ENCODE peak calls at places on chromosome 6, in five cellular contexts. One of them, this sample, is unnamed.

GRCh38 chr6:31576897-31577341 is 1.6 kb downstream of the TNF start:
- DNase-seq in astrocyte of the spinal cord: no peak
- DNase-seq in AG04450: no peak
- DNase-seq in K562: no peak
- DNase-seq in fibroblast of mammary gland: no peak
- DNase-seq in this sample: no peak

GRCh38 chr6:22673474-22673873 is 104.1 kb downstream of the HDGFL1 start:
- DNase-seq in astrocyte of the spinal cord: no peak
- DNase-seq in AG04450: no peak
- DNase-seq in K562: no peak
- DNase-seq in fibroblast of mammary gland: no peak
- DNase-seq in this sample: no peak

GRCh38 chr6:139943391-139943790 is 568.9 kb upstream of the CITED2 start:
- DNase-seq in astrocyte of the spinal cord: peak; percentile 89
- DNase-seq in AG04450: peak; percentile 48
- DNase-seq in K562: no peak
- DNase-seq in fibroblast of mammary gland: peak; percentile 88
- DNase-seq in this sample: no peak

GRCh38 chr6:16823700-16824352 is 62.6 kb upstream of the ATXN1 start:
- DNase-seq in astrocyte of the spinal cord: no peak
- DNase-seq in AG04450: no peak
- DNase-seq in K562: no peak
- DNase-seq in fibroblast of mammary gland: no peak
- DNase-seq in this sample: no peak

GRCh38 chr6:109299695-109300564 is 82.3 kb downstream of the CD164 start:
- DNase-seq in astrocyte of the spinal cord: no peak
- DNase-seq in AG04450: no peak
- DNase-seq in K562: peak; percentile 58
- DNase-seq in fibroblast of mammary gland: no peak
- DNase-seq in this sample: no peak

GRCh38 chr6:79168695-79168980 is 65.8 kb downstream of the HMGN3 start:
- DNase-seq in astrocyte of the spinal cord: peak; percentile 48
- DNase-seq in AG04450: no peak
- DNase-seq in K562: no peak
- DNase-seq in fibroblast of mammary gland: peak; percentile 69
- DNase-seq in this sample: no peak

GRCh38 chr6:52403086-52403485 is 17.1 kb upstream of the EFHC1 start:
- DNase-seq in astrocyte of the spinal cord: no peak
- DNase-seq in AG04450: no peak
- DNase-seq in K562: no peak
- DNase-seq in fibroblast of mammary gland: no peak
- DNase-seq in this sample: no peak

GRCh38 chr6:153976921-153977693 is 61.9 kb upstream of the OPRM1 start:
- DNase-seq in astrocyte of the spinal cord: peak; percentile 44
- DNase-seq in AG04450: no peak
- DNase-seq in K562: no peak
- DNase-seq in fibroblast of mammary gland: peak; percentile 84
- DNase-seq in this sample: no peak

GRCh38 chr6:98835149-98836024 is 1.0 kb downstream of the POU3F2 start:
- DNase-seq in astrocyte of the spinal cord: no peak
- DNase-seq in AG04450: no peak
- DNase-seq in K562: no peak
- DNase-seq in fibroblast of mammary gland: no peak
- DNase-seq in this sample: no peak

GRCh38 chr6:40721252-40721936 is 134.2 kb upstream of the LRFN2 start:
- DNase-seq in astrocyte of the spinal cord: no peak
- DNase-seq in AG04450: no peak
- DNase-seq in K562: no peak
- DNase-seq in fibroblast of mammary gland: no peak
- DNase-seq in this sample: no peak

GRCh38 chr6:56766806-56767178 is 124.1 kb upstream of the DST start:
- DNase-seq in astrocyte of the spinal cord: peak; percentile 83
- DNase-seq in AG04450: peak; percentile 68
- DNase-seq in K562: no peak
- DNase-seq in fibroblast of mammary gland: peak; percentile 78
- DNase-seq in this sample: peak; percentile 94

GRCh38 chr6:22247916-22248482 is 48.8 kb downstream of the PRL start:
- DNase-seq in astrocyte of the spinal cord: no peak
- DNase-seq in AG04450: no peak
- DNase-seq in K562: no peak
- DNase-seq in fibroblast of mammary gland: peak; percentile 58
- DNase-seq in this sample: no peak

GRCh38 chr6:41938590-41938989 is 3.0 kb downstream of the CCND3 start:
- DNase-seq in astrocyte of the spinal cord: no peak
- DNase-seq in AG04450: no peak
- DNase-seq in K562: no peak
- DNase-seq in fibroblast of mammary gland: no peak
- DNase-seq in this sample: no peak

GRCh38 chr6:80209434-80209833 is 103.0 kb downstream of the BCKDHB start:
- DNase-seq in astrocyte of the spinal cord: no peak
- DNase-seq in AG04450: no peak
- DNase-seq in K562: no peak
- DNase-seq in fibroblast of mammary gland: no peak
- DNase-seq in this sample: no peak

GRCh38 chr6:10221186-10221585 is 193.7 kb downstream of the TFAP2A start:
- DNase-seq in astrocyte of the spinal cord: no peak
- DNase-seq in AG04450: no peak
- DNase-seq in K562: no peak
- DNase-seq in fibroblast of mammary gland: no peak
- DNase-seq in this sample: no peak

GRCh38 chr6:5869676-5870075 is 137.0 kb downstream of the NRN1 start:
- DNase-seq in astrocyte of the spinal cord: no peak
- DNase-seq in AG04450: no peak
- DNase-seq in K562: no peak
- DNase-seq in fibroblast of mammary gland: no peak
- DNase-seq in this sample: no peak

DNA sequence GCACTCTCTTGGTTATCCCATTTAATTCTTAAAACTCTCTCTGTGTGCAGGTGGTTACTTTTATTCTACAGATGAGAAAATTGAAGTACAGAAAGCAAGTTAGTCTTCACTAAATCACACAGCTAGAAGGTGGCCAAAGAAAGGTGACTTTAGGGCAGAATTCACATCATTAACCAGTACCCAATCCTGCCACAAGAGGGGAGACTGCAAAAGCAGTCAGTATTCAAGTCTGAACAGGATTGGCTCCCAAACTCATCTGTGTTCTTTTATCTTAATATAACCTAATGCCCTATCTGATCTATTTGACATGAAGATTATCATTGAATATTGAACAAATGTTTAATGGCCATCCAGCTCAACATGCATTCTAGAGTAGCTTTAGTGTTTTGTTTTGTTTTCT is 225.3 kb upstream of the FAM83B start:
- DNase-seq in astrocyte of the spinal cord: no peak
- DNase-seq in AG04450: no peak
- DNase-seq in K562: no peak
- DNase-seq in fibroblast of mammary gland: no peak
- DNase-seq in this sample: no peak
- TF ChIP-seq CTCF in astrocyte of the spinal cord: peak; percentile 48
- TF ChIP-seq CTCF in AG04450: peak; percentile 50
- TF ChIP-seq CTCF in K562: no peak
- TF ChIP-seq CTCF in fibroblast of mammary gland: no peak
- TF ChIP-seq CTCF in this sample: no peak

GRCh38 chr6:53493635-53494025 is 51.3 kb downstream of the GCLC start:
- DNase-seq in astrocyte of the spinal cord: peak; percentile 30
- DNase-seq in AG04450: peak; percentile 15
- DNase-seq in K562: no peak
- DNase-seq in fibroblast of mammary gland: no peak
- DNase-seq in this sample: no peak

GRCh38 chr6:53496100-53496499 is 48.8 kb downstream of the GCLC start:
- DNase-seq in astrocyte of the spinal cord: no peak
- DNase-seq in AG04450: no peak
- DNase-seq in K562: no peak
- DNase-seq in fibroblast of mammary gland: no peak
- DNase-seq in this sample: no peak

GRCh38 chr6:53494076-53494475 is 50.8 kb downstream of the GCLC start:
- DNase-seq in astrocyte of the spinal cord: no peak
- DNase-seq in AG04450: no peak
- DNase-seq in K562: no peak
- DNase-seq in fibroblast of mammary gland: peak; percentile 37
- DNase-seq in this sample: no peak

GRCh38 chr6:53495496-53495895 is 49.4 kb downstream of the GCLC start:
- DNase-seq in astrocyte of the spinal cord: no peak
- DNase-seq in AG04450: peak; percentile 84
- DNase-seq in K562: no peak
- DNase-seq in fibroblast of mammary gland: no peak
- DNase-seq in this sample: no peak

DNA sequence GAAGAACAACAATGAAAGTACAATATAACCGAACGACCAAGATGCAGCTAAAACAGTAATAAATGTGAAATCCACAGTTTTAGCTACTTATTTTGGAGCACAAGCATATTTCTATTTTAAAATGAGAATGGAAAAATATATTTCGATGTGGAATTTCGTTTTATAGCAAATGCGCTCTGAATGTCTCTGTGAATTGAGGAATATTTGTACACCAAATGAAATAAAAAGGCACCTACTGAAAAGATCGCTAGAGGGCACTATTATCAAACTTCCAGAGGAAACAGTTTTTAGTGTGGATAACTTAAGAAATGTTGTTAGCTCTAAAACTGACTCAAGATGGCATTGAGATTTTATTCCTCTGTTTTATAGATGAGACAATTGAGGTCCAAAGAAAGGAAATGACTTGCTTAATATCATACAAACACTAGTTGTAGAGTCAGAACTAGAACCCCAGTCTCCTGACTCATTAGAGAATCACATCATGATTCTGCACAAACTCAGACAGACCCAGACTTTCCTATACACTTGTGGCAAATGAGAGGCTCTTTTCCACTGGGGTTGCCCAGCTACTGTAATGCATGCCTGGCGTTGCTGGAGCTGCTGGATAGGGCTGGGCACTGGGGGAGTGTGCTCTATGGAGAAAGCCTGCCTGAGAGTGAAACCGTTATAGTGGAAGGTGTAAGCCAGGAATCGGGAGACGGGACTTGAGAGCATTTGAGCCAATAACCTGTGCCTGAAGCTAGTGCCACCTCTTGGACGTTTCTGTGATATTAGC is 51.9 kb downstream of the GCLC start:
- DNase-seq in astrocyte of the spinal cord: peak; percentile 81
- DNase-seq in AG04450: peak; percentile 36
- DNase-seq in K562: peak; percentile 63
- DNase-seq in fibroblast of mammary gland: peak; percentile 72
- DNase-seq in this sample: no peak
- H3K4me3 ChIP-seq in astrocyte of the spinal cord: peak overlapping the region; percentile 18
- H3K4me3 ChIP-seq in AG04450: peak overlapping the region; percentile 40
- H3K4me3 ChIP-seq in K562: no peak overlapping the region
- H3K4me3 ChIP-seq in fibroblast of mammary gland: peak overlapping the region; percentile 27
- H3K4me3 ChIP-seq in this sample: no peak overlapping the region

GRCh38 chr6:33123732-33124524 is 48.1 kb downstream of the HLA-DPB1 start:
- DNase-seq in astrocyte of the spinal cord: peak; percentile 13
- DNase-seq in AG04450: no peak
- DNase-seq in K562: peak; percentile 85
- DNase-seq in fibroblast of mammary gland: peak; percentile 60
- DNase-seq in this sample: no peak
- TF ChIP-seq CTCF in astrocyte of the spinal cord: peak; percentile 41
- TF ChIP-seq CTCF in AG04450: peak; percentile 19
- TF ChIP-seq CTCF in K562: peak; percentile 82
- TF ChIP-seq CTCF in fibroblast of mammary gland: peak; percentile 55
- TF ChIP-seq CTCF in this sample: peak; percentile 58

GRCh38 chr6:144343736-144344428 is 58.7 kb downstream of the UTRN start:
- DNase-seq in astrocyte of the spinal cord: no peak
- DNase-seq in AG04450: no peak
- DNase-seq in K562: no peak
- DNase-seq in fibroblast of mammary gland: no peak
- DNase-seq in this sample: peak; percentile 37
- H3K4me3 ChIP-seq in astrocyte of the spinal cord: no peak overlapping the region
- H3K4me3 ChIP-seq in AG04450: no peak overlapping the region
- H3K4me3 ChIP-seq in K562: no peak overlapping the region
- H3K4me3 ChIP-seq in fibroblast of mammary gland: no peak overlapping the region
- H3K4me3 ChIP-seq in this sample: peak overlapping the region; percentile 44

GRCh38 chr6:69155467-69155866 is 520.4 kb downstream of the ADGRB3 start:
- DNase-seq in astrocyte of the spinal cord: no peak
- DNase-seq in AG04450: no peak
- DNase-seq in K562: no peak
- DNase-seq in fibroblast of mammary gland: no peak
- DNase-seq in this sample: no peak
- TF ChIP-seq CTCF in astrocyte of the spinal cord: no peak
- TF ChIP-seq CTCF in AG04450: no peak
- TF ChIP-seq CTCF in K562: no peak
- TF ChIP-seq CTCF in fibroblast of mammary gland: no peak
- TF ChIP-seq CTCF in this sample: no peak

GRCh38 chr6:119346914-119347313 is 2.6 kb downstream of the MAN1A1 start:
- DNase-seq in astrocyte of the spinal cord: no peak
- DNase-seq in AG04450: no peak
- DNase-seq in K562: no peak
- DNase-seq in fibroblast of mammary gland: no peak
- DNase-seq in this sample: no peak
- H3K4me3 ChIP-seq in astrocyte of the spinal cord: peak overlapping the region; percentile 92
- H3K4me3 ChIP-seq in AG04450: peak overlapping the region; percentile 86
- H3K4me3 ChIP-seq in K562: peak overlapping the region; percentile 77
- H3K4me3 ChIP-seq in fibroblast of mammary gland: peak overlapping the region; percentile 75
- H3K4me3 ChIP-seq in this sample: peak overlapping the region; percentile 98

GRCh38 chr6:30171677-30172471 is 8.5 kb downstream of the TRIM15 start:
- DNase-seq in astrocyte of the spinal cord: peak; percentile 23
- DNase-seq in AG04450: no peak
- DNase-seq in K562: peak; percentile 24
- DNase-seq in fibroblast of mammary gland: peak; percentile 19
- DNase-seq in this sample: no peak
- TF ChIP-seq CTCF in astrocyte of the spinal cord: peak; percentile 1
- TF ChIP-seq CTCF in AG04450: no peak
- TF ChIP-seq CTCF in K562: no peak
- TF ChIP-seq CTCF in fibroblast of mammary gland: no peak
- TF ChIP-seq CTCF in this sample: no peak

GRCh38 chr6:27551607-27552006 is 78.7 kb upstream of the ZNF184 start:
- DNase-seq in astrocyte of the spinal cord: no peak
- DNase-seq in AG04450: no peak
- DNase-seq in K562: no peak
- DNase-seq in fibroblast of mammary gland: no peak
- DNase-seq in this sample: no peak
- H3K4me3 ChIP-seq in astrocyte of the spinal cord: no peak overlapping the region
- H3K4me3 ChIP-seq in AG04450: no peak overlapping the region
- H3K4me3 ChIP-seq in K562: peak overlapping the region; percentile 52
- H3K4me3 ChIP-seq in fibroblast of mammary gland: no peak overlapping the region
- H3K4me3 ChIP-seq in this sample: no peak overlapping the region

DNA sequence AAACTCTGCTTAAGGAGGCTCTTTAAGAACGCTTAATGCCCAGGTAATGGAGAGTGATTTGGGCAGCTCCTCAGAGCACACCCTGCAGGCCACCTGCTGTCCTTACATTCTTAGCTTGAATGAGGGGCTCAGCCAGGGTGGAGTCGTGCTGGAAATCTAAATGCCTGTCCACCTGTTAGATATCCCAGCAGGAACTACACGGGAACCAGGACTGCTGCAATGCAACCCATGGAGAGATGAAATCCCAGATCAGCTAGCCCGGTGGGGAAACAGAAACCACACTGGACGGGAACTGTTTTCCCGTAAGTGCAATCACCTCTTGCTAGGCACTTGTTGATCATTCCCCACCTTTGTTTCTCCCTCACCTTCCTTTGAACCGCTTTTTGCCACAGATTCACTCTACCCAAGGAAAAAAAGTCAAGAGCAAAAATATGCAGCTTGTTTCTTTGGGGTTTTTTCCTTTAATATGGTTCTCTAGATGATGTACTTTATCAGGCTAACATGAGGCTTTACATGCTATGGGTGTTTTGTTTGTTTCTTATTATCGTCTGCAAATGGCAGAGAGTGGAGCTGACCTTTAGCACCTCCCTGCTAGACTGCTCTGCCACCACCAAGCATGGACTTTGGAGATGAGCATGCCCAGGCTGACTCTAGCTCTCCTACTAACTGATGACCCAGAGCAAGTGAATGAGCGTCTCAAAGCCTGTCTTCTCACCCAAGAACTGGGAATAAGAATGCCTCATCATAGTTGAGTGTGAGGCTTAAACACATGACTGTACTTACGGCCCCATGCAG is 125.9 kb upstream of the TNFAIP3 start:
- DNase-seq in astrocyte of the spinal cord: no peak
- DNase-seq in AG04450: no peak
- DNase-seq in K562: no peak
- DNase-seq in fibroblast of mammary gland: no peak
- DNase-seq in this sample: no peak
- TF ChIP-seq CTCF in astrocyte of the spinal cord: no peak
- TF ChIP-seq CTCF in AG04450: no peak
- TF ChIP-seq CTCF in K562: peak; percentile 56
- TF ChIP-seq CTCF in fibroblast of mammary gland: no peak
- TF ChIP-seq CTCF in this sample: peak; percentile 32

This sample was measured in GM12864.